ENCODE peak calls at places on chromosomes 6 and 20, in four cellular contexts. E, Y, R and Q are unnamed samples.

GRCh38 chr6:125314019-125314581 is 12.3 kb upstream of the HDDC2 start:
- DNase-seq in E (no peak), Y (peak; percentile 36), R (peak; percentile 53), Q (no peak)

GRCh38 chr6:169654590-169655391 is 47.0 kb downstream of the WDR27 start:
- DNase-seq in E (peak; percentile 70), Y (peak; percentile 24), R (no peak), Q (peak; percentile 84)

GRCh38 chr6:27500177-27500576 is 27.3 kb upstream of the ZNF184 start:
- DNase-seq in E (no peak), Y (no peak), R (no peak), Q (no peak)

GRCh38 chr20:37902504-37903313 is at the start of gene VSTM2L:
- DNase-seq in E (no peak), Y (no peak), R (no peak), Q (no peak)

GRCh38 chr20:50111120-50111828 is 1.7 kb downstream of the UBE2V1 start:
- DNase-seq in E (no peak), Y (no peak), R (no peak), Q (no peak)

GRCh38 chr6:21102624-21103023 is 490.9 kb upstream of the SOX4 start:
- DNase-seq in E (no peak), Y (no peak), R (no peak), Q (no peak)

GRCh38 chr6:10801224-10801848 is 37.0 kb downstream of the MAK start:
- DNase-seq in E (peak; percentile 82), Y (peak; percentile 61), R (peak; percentile 67), Q (peak; percentile 76)

GRCh38 chr6:135497412-135498177 is at the start of gene AHI1:
- DNase-seq in E (peak; percentile 99), Y (peak; percentile 41), R (peak; percentile 91), Q (peak; percentile 80)

GRCh38 chr6:99013661-99014458 is 66.1 kb upstream of the FBXL4 start:
- DNase-seq in E (no peak), Y (no peak), R (no peak), Q (no peak)

GRCh38 chr6:151179321-151179720 is 60.4 kb upstream of the AKAP12 start:
- DNase-seq in E (no peak), Y (no peak), R (no peak), Q (no peak)

GRCh38 chr20:33963756-33964155 is 30.0 kb upstream of the RALY start:
- DNase-seq in E (no peak), Y (no peak), R (no peak), Q (no peak)

GRCh38 chr6:125586074-125586473 is 163.4 kb upstream of the HEY2 start:
- DNase-seq in E (no peak), Y (peak; percentile 82), R (no peak), Q (no peak)

GRCh38 chr6:148467926-148468325 is 125.3 kb downstream of the SASH1 start:
- DNase-seq in E (no peak), Y (no peak), R (no peak), Q (no peak)

GRCh38 chr6:21026576-21027273 is 492.5 kb downstream of the CDKAL1 start:
- DNase-seq in E (no peak), Y (no peak), R (no peak), Q (no peak)

GRCh38 chr6:14875678-14876063 is 370.2 kb upstream of the JARID2 start:
- DNase-seq in E (no peak), Y (no peak), R (no peak), Q (no peak)

GRCh38 chr6:14880052-14880451 is 365.8 kb upstream of the JARID2 start:
- DNase-seq in E (no peak), Y (no peak), R (no peak), Q (no peak)

GRCh38 chr6:14877758-14878157 is 368.1 kb upstream of the JARID2 start:
- DNase-seq in E (no peak), Y (no peak), R (no peak), Q (no peak)

GRCh38 chr6:14874975-14875677 is 370.7 kb upstream of the JARID2 start:
- DNase-seq in E (no peak), Y (no peak), R (no peak), Q (no peak)

GRCh38 chr6:14876778-14877613 is 368.9 kb upstream of the JARID2 start:
- DNase-seq in E (no peak), Y (no peak), R (no peak), Q (no peak)
- H3K27ac ChIP-seq in E (peak overlapping the region; percentile 50), Y (no peak overlapping the region), R (no peak overlapping the region), Q (no peak overlapping the region)

GRCh38 chr6:129767776-129768490 is 58.0 kb upstream of the ARHGAP18 start:
- DNase-seq in E (no peak), Y (no peak), R (no peak), Q (no peak)
- H3K4me3 ChIP-seq in E (no peak overlapping the region), Y (peak overlapping the region; percentile 62), R (no peak overlapping the region), Q (no peak overlapping the region)

GRCh38 chr6:15309611-15310283 is 63.9 kb downstream of the JARID2 start:
- DNase-seq in E (no peak), Y (no peak), R (no peak), Q (no peak)

GRCh38 chr6:15308445-15309213 is 62.8 kb downstream of the JARID2 start:
- DNase-seq in E (no peak), Y (no peak), R (no peak), Q (no peak)

GRCh38 chr6:15310680-15311079 is 64.8 kb downstream of the JARID2 start:
- DNase-seq in E (no peak), Y (no peak), R (no peak), Q (no peak)

GRCh38 chr6:15313367-15313766 is 67.5 kb downstream of the JARID2 start:
- DNase-seq in E (no peak), Y (no peak), R (no peak), Q (no peak)

GRCh38 chr6:15312500-15312899 is 66.6 kb downstream of the JARID2 start:
- DNase-seq in E (no peak), Y (no peak), R (no peak), Q (no peak)
- H3K4me1 ChIP-seq in E (no peaks in the 10 kb centered on the region), Y (no peaks in the 10 kb centered on the region), R (peaks cover 51% of the 10 kb centered on the region), Q (peaks cover 60% of the 10 kb centered on the region)

DNA sequence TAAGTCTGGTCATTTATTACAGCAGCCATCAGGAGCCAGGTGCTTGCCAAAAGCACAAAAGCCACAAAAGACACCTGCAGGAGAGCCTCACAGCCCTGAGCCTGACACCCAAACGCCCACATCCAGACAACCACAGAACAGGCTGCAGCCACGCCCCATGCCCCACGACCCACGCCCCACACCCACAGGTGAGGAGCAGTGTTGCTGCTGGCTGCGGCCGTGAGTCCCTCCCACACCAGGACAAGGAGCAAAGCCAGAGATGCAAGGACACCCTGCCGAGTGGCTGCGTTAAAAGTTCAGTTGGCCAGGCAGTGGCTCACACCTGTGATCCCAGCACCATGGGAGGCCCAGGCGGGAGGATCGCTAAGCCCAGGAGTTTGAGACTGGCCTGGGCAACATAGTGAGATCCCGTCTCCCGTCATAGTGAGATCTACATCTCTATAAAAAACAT is 43.0 kb downstream of the SLC2A4RG start:
- DNase-seq in E (peak; percentile 49), Y (no peak), R (no peak), Q (no peak)
- H3K27ac ChIP-seq in E (no peak overlapping the region), Y (no peak overlapping the region), R (no peak overlapping the region), Q (no peak overlapping the region)

DNA sequence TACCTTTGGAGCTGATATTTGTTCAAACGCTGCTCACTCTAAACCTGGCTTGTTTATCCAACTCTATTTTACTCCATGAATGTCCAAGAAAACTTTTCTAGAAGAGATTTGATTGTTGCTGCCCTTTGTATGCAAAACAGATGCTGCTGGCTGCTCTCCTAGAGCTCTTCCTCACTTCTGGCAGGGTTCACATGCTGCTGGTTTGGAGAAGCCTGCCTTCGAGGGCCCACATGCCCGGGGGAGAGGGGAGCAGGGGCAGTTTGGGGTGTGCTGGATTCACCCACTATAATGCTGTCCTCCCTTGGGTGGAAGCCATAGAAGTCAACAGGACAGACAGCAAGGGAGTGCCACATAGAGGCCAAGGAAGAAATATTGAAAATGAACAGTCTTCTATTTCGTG is 32.2 kb downstream of the LY86 start:
- DNase-seq in E (no peak), Y (no peak), R (no peak), Q (no peak)
- H3K4me3 ChIP-seq in E (no peak overlapping the region), Y (no peak overlapping the region), R (no peak overlapping the region), Q (no peak overlapping the region)

GRCh38 chr20:64216910-64217309 is 38.6 kb upstream of the PCMTD2 start:
- DNase-seq in E (no peak), Y (no peak), R (no peak), Q (no peak)
- H3K4me1 ChIP-seq in E (peaks cover 3% of the 10 kb centered on the region), Y (no peaks in the 10 kb centered on the region), R (peaks cover 68% of the 10 kb centered on the region), Q (peaks cover 8% of the 10 kb centered on the region)

GRCh38 chr6:119444642-119445557 is 95.3 kb upstream of the MAN1A1 start:
- DNase-seq in E (no peak), Y (no peak), R (no peak), Q (no peak)
- H3K27ac ChIP-seq in E (no peak overlapping the region), Y (no peak overlapping the region), R (no peak overlapping the region), Q (no peak overlapping the region)

DNA sequence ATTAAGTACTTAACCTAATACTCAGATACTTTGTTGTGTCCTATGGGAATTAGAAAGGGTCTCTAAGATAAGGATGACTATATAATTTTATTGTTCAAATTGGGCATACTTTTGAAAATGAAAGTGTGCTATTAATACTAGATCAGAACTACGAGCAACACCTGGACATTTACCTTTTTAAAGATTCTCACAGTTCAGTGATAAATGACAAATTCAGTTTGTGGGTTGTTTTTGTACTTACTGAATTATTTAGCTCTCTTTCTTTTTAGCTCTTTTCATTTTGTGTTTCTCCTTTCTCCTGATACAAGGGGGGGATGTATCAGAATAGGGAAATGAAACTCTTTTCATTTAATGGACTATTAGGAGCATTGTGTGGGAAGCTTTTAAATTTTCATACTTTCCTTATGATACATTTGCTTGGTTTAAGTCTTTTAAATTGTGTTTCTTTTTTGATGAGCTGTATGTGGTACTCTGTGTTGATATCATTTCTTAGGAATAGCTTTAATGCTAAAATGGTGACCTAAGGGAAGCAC is 47.5 kb downstream of the PHF3 start:
- DNase-seq in E (no peak), Y (no peak), R (no peak), Q (no peak)
- H3K4me3 ChIP-seq in E (no peak overlapping the region), Y (no peak overlapping the region), R (no peak overlapping the region), Q (no peak overlapping the region)

GRCh38 chr6:18425218-18425617 is 38.1 kb downstream of the RNF144B start:
- DNase-seq in E (no peak), Y (no peak), R (no peak), Q (no peak)
- H3K4me1 ChIP-seq in E (peaks cover 17% of the 10 kb centered on the region), Y (no peaks in the 10 kb centered on the region), R (peaks cover 22% of the 10 kb centered on the region), Q (no peaks in the 10 kb centered on the region)